ENCODE peak calls at places on chromosomes 16 and 17, in six cellular contexts. X is activated gamma-delta T cell; Q is activated CD8-positive, alpha-beta memory T cell treated with anti-CD3 and anti-CD28 coated beads for 1 hour; G is choroid plexus epithelial cell; P is NCI-H460; N is T-helper 1 cell. J is an unnamed sample.
A peak's percentile ranks its signal among the peaks of the same experiment; 100 is the strongest.

GRCh38 chr16:53059672-53060071 is 4.9 kb downstream of the CHD9 start:
- DNase-seq in P (no peak), G (no peak), N (no peak), X (no peak), Q (no peak), J (no peak)

GRCh38 chr16:82111944-82112343 is 58.1 kb downstream of the MPHOSPH6 start:
- DNase-seq in Q (no peak), P (no peak), G (no peak), N (no peak), X (no peak), J (no peak)

GRCh38 chr16:55082594-55082982 is 151.9 kb downstream of the IRX5 start:
- DNase-seq in P (no peak), N (no peak), Q (no peak), X (no peak), G (no peak), J (no peak)

GRCh38 chr17:43314582-43314981 is 80.8 kb upstream of the RNU2-1 start:
- DNase-seq in P (no peak), G (peak; percentile 14), Q (no peak), N (no peak), X (no peak), J (no peak)

GRCh38 chr16:79261461-79261860 is 339.1 kb downstream of the MAF start:
- DNase-seq in G (no peak), N (peak; percentile 19), X (no peak), Q (no peak), P (no peak), J (no peak)

GRCh38 chr17:60604686-60605334 is 4.8 kb downstream of the PPM1D start:
- DNase-seq in P (no peak), X (no peak), N (no peak), Q (no peak), G (peak; percentile 44), J (no peak)

GRCh38 chr17:72639711-72640110 is 452.8 kb downstream of the SLC39A11 start:
- DNase-seq in X (no peak), P (no peak), N (no peak), G (no peak), Q (no peak), J (no peak)

GRCh38 chr17:416293-417206 is 63.9 kb upstream of the RPH3AL start:
- DNase-seq in X (no peak), Q (no peak), G (no peak), N (no peak), P (no peak), J (peak; percentile 11)

GRCh38 chr17:75077072-75077489 is 10.7 kb upstream of the SLC16A5 start:
- DNase-seq in Q (no peak), N (no peak), G (no peak), X (no peak), P (no peak), J (no peak)

GRCh38 chr16:27436921-27437650 is 35.1 kb downstream of the IL21R start:
- DNase-seq in N (no peak), G (no peak), Q (no peak), P (no peak), X (no peak), J (no peak)

GRCh38 chr16:69397821-69398521 is 12.2 kb upstream of the TERF2 start:
- DNase-seq in Q (no peak), P (peak; percentile 84), X (no peak), N (no peak), G (peak; percentile 90), J (no peak)

GRCh38 chr16:25138130-25138529 is 26.6 kb downstream of the LCMT1 start:
- DNase-seq in P (no peak), G (no peak), N (no peak), X (no peak), Q (no peak), J (no peak)

GRCh38 chr17:31538080-31538762 is 146.7 kb downstream of the RAB11FIP4 start:
- DNase-seq in G (no peak), N (no peak), P (no peak), Q (no peak), X (no peak), J (no peak)

GRCh38 chr16:70750893-70751467 is 50.0 kb downstream of the VAC14 start:
- DNase-seq in P (no peak), G (peak; percentile 98), X (no peak), Q (no peak), N (no peak), J (no peak)

J was measured in T-helper 22 cell.